ENCODE peak calls at places on chromosomes 13 and 19, in eight cellular contexts. R, U, P, A, X, E, S and G are unnamed samples.

GRCh38 chr19:17411801-17412200 is 6.4 kb upstream of the BST2 start:
- DNase-seq in R (no peak), U (no peak), P (no peak), A (no peak), X (no peak), E (no peak), S (no peak), G (no peak)

GRCh38 chr13:69580255-69580654 is 527.4 kb upstream of the ATXN8OS start:
- DNase-seq in R (no peak), U (no peak), P (no peak), A (no peak), X (no peak), E (no peak), S (no peak), G (no peak)

GRCh38 chr13:40874138-40874776 is 84.8 kb downstream of the SLC25A15 start:
- DNase-seq in R (no peak), U (no peak), P (no peak), A (no peak), X (no peak), E (no peak), S (no peak), G (no peak)

GRCh38 chr13:92473736-92474465 is 752.7 kb upstream of the GPC6 start:
- DNase-seq in R (no peak), U (no peak), P (no peak), A (no peak), X (no peak), E (no peak), S (no peak), G (no peak)

GRCh38 chr13:34391071-34391470 is 551.0 kb upstream of the NBEA start:
- DNase-seq in R (no peak), U (no peak), P (no peak), A (peak), X (no peak), E (no peak), S (no peak), G (peak)

GRCh38 chr13:114011226-114011625 is 37.4 kb upstream of the C13orf46 start:
- DNase-seq in R (no peak), U (peak), P (no peak), A (no peak), X (no peak), E (no peak), S (peak), G (no peak)

GRCh38 chr19:3966051-3967017 is 4.6 kb downstream of the DAPK3 start:
- DNase-seq in R (peak), U (peak), P (no peak), A (no peak), X (no peak), E (no peak), S (no peak), G (no peak)

GRCh38 chr13:90414691-90415596 is 932.5 kb upstream of the MIR17HG start:
- DNase-seq in R (no peak), U (no peak), P (no peak), A (peak), X (no peak), E (no peak), S (no peak), G (peak)

GRCh38 chr13:111472559-111473460 is 152.4 kb downstream of the TEX29 start:
- DNase-seq in R (no peak), U (peak), P (no peak), A (no peak), X (no peak), E (no peak), S (no peak), G (no peak)
- H3K4me3 ChIP-seq in R (no peak), U (no peak), P (no peak), A (no peak), X (no peak), E (no peak), S (no peak), G (no peak)

DNA sequence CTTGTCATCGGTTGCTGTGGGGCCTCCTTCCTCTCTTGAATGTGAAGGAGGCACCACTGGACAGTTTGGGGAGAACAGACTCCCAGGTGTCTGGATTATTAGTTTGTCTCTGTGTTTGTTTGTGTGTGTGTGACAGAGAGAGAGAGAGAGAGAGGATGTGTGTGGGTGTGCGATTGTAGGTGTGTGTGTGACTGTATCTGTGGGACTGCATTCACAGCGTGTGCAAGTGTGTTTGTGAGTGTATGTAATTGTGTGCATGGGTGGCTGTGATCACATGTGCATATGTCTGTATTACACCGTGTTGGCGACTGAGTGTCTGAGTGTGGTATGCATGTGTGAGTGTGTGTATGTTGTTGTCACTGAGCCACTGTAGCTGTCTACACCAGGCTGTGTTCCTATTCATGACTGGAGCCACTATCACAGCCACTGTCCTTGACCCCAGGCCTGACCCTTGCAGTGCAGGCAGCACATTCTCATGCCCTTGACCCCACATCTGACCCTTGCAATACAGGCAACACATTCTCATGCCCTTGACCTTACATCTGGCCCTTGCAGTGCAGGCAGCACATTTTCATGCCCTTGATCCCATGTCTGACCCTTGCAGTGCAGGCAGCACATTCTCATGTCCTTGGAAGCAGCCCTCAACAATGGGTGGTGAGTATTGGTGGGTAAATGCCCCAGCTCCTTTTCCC is 25.1 kb upstream of the CYP4F8 start:
- DNase-seq in R (no peak), U (no peak), P (no peak), A (no peak), X (no peak), E (no peak), S (no peak), G (no peak)
- TF ChIP-seq CTCF in R (no peak), U (no peak), P (no peak), A (no peak), X (no peak), E (no peak), S (no peak), G (no peak)

GRCh38 chr19:10009269-10009665 is 1.0 kb downstream of the COL5A3 start:
- DNase-seq in R (peak), U (peak), P (peak), A (peak), X (peak), E (peak), S (peak), G (peak)
- H3K4me3 ChIP-seq in R (no peak), U (peak), P (peak), A (peak), X (peak), E (no peak), S (peak), G (no peak)

GRCh38 chr19:18610556-18611326 is 1.9 kb upstream of the TMEM59L start:
- DNase-seq in R (no peak), U (no peak), P (no peak), A (no peak), X (no peak), E (no peak), S (no peak), G (no peak)

GRCh38 chr19:18608102-18608804 is 1.7 kb upstream of the CRLF1 start:
- DNase-seq in R (no peak), U (no peak), P (no peak), A (no peak), X (no peak), E (no peak), S (peak), G (no peak)

GRCh38 chr19:18610245-18610555 is 2.5 kb upstream of the TMEM59L start:
- DNase-seq in R (no peak), U (no peak), P (no peak), A (no peak), X (no peak), E (no peak), S (no peak), G (no peak)

GRCh38 chr19:18608805-18609716 is 2.5 kb upstream of the CRLF1 start:
- DNase-seq in R (no peak), U (no peak), P (no peak), A (no peak), X (no peak), E (no peak), S (no peak), G (no peak)

DNA sequence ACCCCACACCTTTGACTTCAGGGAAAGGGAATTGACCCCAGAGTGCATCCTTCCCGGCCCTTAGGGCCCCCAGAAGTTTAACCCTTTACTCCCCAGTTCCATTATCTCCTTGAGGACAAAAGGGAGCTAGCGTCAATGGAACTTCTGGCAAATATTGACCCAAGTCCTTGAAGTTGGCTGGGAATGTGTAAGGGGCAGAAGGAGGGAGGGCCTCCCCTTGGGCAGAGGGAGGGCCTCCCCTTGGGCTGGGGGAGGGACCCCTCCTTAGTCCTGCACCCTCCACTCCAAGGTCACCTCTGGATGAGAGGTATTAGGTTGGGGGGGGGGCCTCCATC is 3.0 kb upstream of the TMEM59L start:
- DNase-seq in R (no peak), U (no peak), P (no peak), A (no peak), X (no peak), E (no peak), S (no peak), G (no peak)
- TF ChIP-seq CTCF in R (no peak), U (no peak), P (no peak), A (no peak), X (no peak), E (no peak), S (no peak), G (no peak)